ENCODE peak calls at places on chromosomes 6 and 20, in eight cellular contexts. O is upper lobe of left lung, I is testis, R is psoas muscle, A is NCI-H1694, M is iris pigment epithelial cell, T is HCT116, D is mammary epithelial cell. C is an unnamed sample.

GRCh38 chr6:146546440-146546839 is 2.8 kb downstream of the RAB32 start:
- DNase-seq in R (no peak), M (peak; percentile 96), T (no peak), I (no peak), O (no peak), A (no peak), D (peak; percentile 95), C (peak; percentile 72)

GRCh38 chr6:145506554-145506953 is 228.8 kb downstream of the EPM2A start:
- DNase-seq in A (no peak), D (no peak), M (peak; percentile 8), O (no peak), I (no peak), R (peak; percentile 72), T (no peak), C (no peak)

GRCh38 chr6:7541175-7542064 is at the start of gene DSP:
- DNase-seq in I (peak; percentile 41), O (peak; percentile 92), D (peak; percentile 93), R (peak; percentile 51), M (peak; percentile 21), A (peak; percentile 66), T (peak; percentile 48), C (no peak)

GRCh38 chr6:166515072-166515810 is 71.2 kb downstream of the RAMACL start:
- DNase-seq in T (peak; percentile 55), A (no peak), D (peak; percentile 80), O (no peak), M (peak; percentile 92), I (no peak), R (peak; percentile 69), C (peak; percentile 43)

GRCh38 chr6:157096522-157096921 is 226.8 kb downstream of the TMEM242 start:
- DNase-seq in I (no peak), A (no peak), O (peak; percentile 61), T (no peak), D (no peak), M (no peak), R (peak; percentile 56), C (no peak)

GRCh38 chr6:163494279-163494727 is 79.8 kb downstream of the QKI start:
- DNase-seq in R (no peak), A (no peak), D (peak; percentile 24), I (no peak), O (no peak), T (peak; percentile 31), M (no peak), C (no peak)

GRCh38 chr20:54023406-54023805 is 47.0 kb downstream of the BCAS1 start:
- DNase-seq in R (no peak), T (no peak), D (no peak), A (no peak), I (no peak), O (no peak), M (no peak), C (no peak)

GRCh38 chr20:20360464-20360863 is 7.4 kb upstream of the INSM1 start:
- DNase-seq in A (peak; percentile 58), D (peak; percentile 60), O (no peak), R (no peak), I (peak; percentile 55), T (peak; percentile 40), M (peak; percentile 68), C (peak; percentile 39)

GRCh38 chr6:169915769-169916550 is 164.5 kb downstream of the ERMARD start:
- DNase-seq in D (no peak), R (no peak), T (no peak), I (peak; percentile 57), A (no peak), O (no peak), M (no peak), C (no peak)

GRCh38 chr6:26420607-26421235 is 18.6 kb downstream of the BTN3A1 start:
- DNase-seq in I (peak; percentile 38), A (no peak), M (peak; percentile 39), O (no peak), D (peak; percentile 9), T (peak; percentile 35), R (no peak), C (no peak)

GRCh38 chr20:15760217-15760567 is 813.1 kb downstream of the KIF16B start:
- DNase-seq in I (no peak), M (no peak), A (peak; percentile 41), O (no peak), T (no peak), D (no peak), R (no peak), C (no peak)

GRCh38 chr20:35539756-35540212 is 2.1 kb upstream of the ERGIC3 start:
- DNase-seq in A (no peak), T (no peak), R (peak; percentile 41), M (peak; percentile 26), O (no peak), D (no peak), I (peak; percentile 75), C (no peak)

GRCh38 chr6:51775942-51776860 is 311.2 kb downstream of the PKHD1 start:
- DNase-seq in O (no peak), A (no peak), T (no peak), R (no peak), D (no peak), I (no peak), M (no peak), C (no peak)

GRCh38 chr20:5171790-5172164 is 45.0 kb downstream of the CDS2 start:
- DNase-seq in D (no peak), I (peak; percentile 24), A (peak; percentile 42), O (no peak), M (no peak), T (no peak), R (no peak), C (no peak)

GRCh38 chr6:6516643-6517042 is 71.9 kb upstream of the LY86 start:
- DNase-seq in A (no peak), R (peak; percentile 67), M (no peak), D (no peak), T (no peak), O (no peak), I (no peak), C (no peak)

GRCh38 chr20:46614503-46614902 is 36.8 kb downstream of the SLC13A3 start:
- DNase-seq in D (no peak), T (no peak), R (no peak), M (no peak), I (no peak), A (no peak), O (no peak), C (no peak)

GRCh38 chr6:27894839-27895762 is 17.1 kb downstream of the OR2B2 start:
- DNase-seq in I (peak; percentile 76), O (no peak), M (peak; percentile 93), D (peak; percentile 67), R (no peak), T (peak; percentile 81), A (peak; percentile 38), C (peak; percentile 71)

GRCh38 chr6:120764312-120764711 is 570.0 kb downstream of the TBC1D32 start:
- DNase-seq in A (no peak), T (no peak), O (no peak), R (no peak), D (peak; percentile 26), M (no peak), I (peak; percentile 36), C (no peak)

GRCh38 chr20:34709836-34710567 is 5.9 kb downstream of the TP53INP2 start:
- DNase-seq in D (no peak), A (peak; percentile 43), M (peak; percentile 65), O (peak; percentile 95), R (peak; percentile 85), I (peak; percentile 59), T (peak; percentile 42), C (no peak)

GRCh38 chr6:2663123-2663522 is 87.6 kb downstream of the MYLK4 start:
- DNase-seq in A (no peak), O (no peak), D (no peak), I (no peak), T (no peak), R (no peak), M (no peak), C (no peak)

GRCh38 chr20:4854502-4854901 is 132.8 kb downstream of the PRND start:
- DNase-seq in O (no peak), A (no peak), M (no peak), R (no peak), I (no peak), T (no peak), D (no peak), C (no peak)

GRCh38 chr6:2875840-2876207 is 27.3 kb downstream of the SERPINB9 start:
- DNase-seq in I (no peak), O (peak; percentile 90), D (no peak), T (no peak), R (peak; percentile 65), A (no peak), M (peak; percentile 39), C (no peak)

GRCh38 chr6:98179606-98180005 is 654.8 kb upstream of the POU3F2 start:
- DNase-seq in A (no peak), I (no peak), T (no peak), O (peak; percentile 44), D (no peak), R (no peak), M (no peak), C (no peak)

GRCh38 chr6:144468709-144469108 is 183.6 kb downstream of the UTRN start:
- DNase-seq in I (no peak), D (no peak), A (no peak), R (no peak), O (peak; percentile 20), M (no peak), T (no peak), C (no peak)

GRCh38 chr6:139531148-139531547 is 156.7 kb upstream of the CITED2 start:
- DNase-seq in D (no peak), M (peak; percentile 66), O (no peak), I (no peak), R (no peak), A (no peak), T (no peak), C (no peak)

GRCh38 chr6:5107332-5107731 is 22.2 kb downstream of the PPP1R3G start:
- DNase-seq in T (no peak), I (no peak), O (no peak), A (no peak), D (no peak), M (no peak), R (no peak), C (no peak)

GRCh38 chr6:91082311-91082803 is 495.5 kb upstream of the MAP3K7 start:
- DNase-seq in D (peak; percentile 1), O (peak; percentile 0), A (no peak), T (no peak), R (no peak), I (peak; percentile 15), M (peak; percentile 50), C (no peak)

GRCh38 chr6:186221-186965 is 105.9 kb upstream of the DUSP22 start:
- DNase-seq in R (no peak), I (no peak), A (no peak), D (no peak), M (peak; percentile 5), T (no peak), O (no peak), C (no peak)

GRCh38 chr20:10115021-10115420 is 80.2 kb downstream of the ANKEF1 start:
- DNase-seq in I (no peak), M (peak; percentile 67), T (no peak), A (no peak), O (no peak), R (no peak), D (peak; percentile 64), C (no peak)